ENCODE peak calls at places on chromosomes 6 and 20, in ten cellular contexts. T, Z, V, M, W, I, E, R, C and B are unnamed samples.

GRCh38 chr20:8331740-8332412 is 199.8 kb downstream of the PLCB1 start:
- DNase-seq in T (no peak), Z (peak; percentile 21), V (no peak), M (peak; percentile 81), W (no peak), I (peak; percentile 9), E (peak; percentile 76), R (peak; percentile 86), C (peak; percentile 56), B (peak; percentile 83)

GRCh38 chr6:118401325-118401998 is 146.6 kb upstream of the PLN start:
- DNase-seq in T (no peak), Z (no peak), V (no peak), M (no peak), W (no peak), I (no peak), E (no peak), R (no peak), C (no peak), B (no peak)

GRCh38 chr6:122770835-122771601 is 8.5 kb upstream of the FABP7 start:
- DNase-seq in T (no peak), Z (no peak), V (no peak), M (no peak), W (no peak), I (no peak), E (no peak), R (peak; percentile 44), C (no peak), B (no peak)

GRCh38 chr6:167153523-167153959 is 4.2 kb downstream of the GPR31 start:
- DNase-seq in T (no peak), Z (no peak), V (no peak), M (peak; percentile 51), W (no peak), I (no peak), E (peak; percentile 5), R (peak; percentile 6), C (no peak), B (no peak)

GRCh38 chr6:104591573-104592334 is 268.0 kb downstream of the HACE1 start:
- DNase-seq in T (no peak), Z (no peak), V (no peak), M (peak; percentile 72), W (no peak), I (no peak), E (no peak), R (peak; percentile 59), C (peak; percentile 56), B (no peak)

GRCh38 chr6:22544469-22544868 is 24.9 kb upstream of the HDGFL1 start:
- DNase-seq in T (no peak), Z (no peak), V (no peak), M (no peak), W (no peak), I (no peak), E (no peak), R (no peak), C (no peak), B (no peak)

GRCh38 chr6:5337573-5337972 is 76.3 kb downstream of the FARS2 start:
- DNase-seq in T (no peak), Z (no peak), V (no peak), M (peak; percentile 53), W (no peak), I (no peak), E (peak; percentile 33), R (no peak), C (peak; percentile 11), B (no peak)

GRCh38 chr20:37669062-37669772 is 24.6 kb upstream of the CTNNBL1 start:
- DNase-seq in T (no peak), Z (no peak), V (no peak), M (no peak), W (no peak), I (no peak), E (no peak), R (peak; percentile 24), C (no peak), B (no peak)

GRCh38 chr20:56636701-56637100 is 7.6 kb downstream of the TFAP2C start:
- DNase-seq in T (no peak), Z (no peak), V (no peak), M (no peak), W (no peak), I (no peak), E (no peak), R (peak; percentile 25), C (no peak), B (peak; percentile 84)

GRCh38 chr20:62751551-62752150 is 43.0 kb downstream of the NTSR1 start:
- DNase-seq in T (peak; percentile 30), Z (no peak), V (peak; percentile 83), M (no peak), W (no peak), I (no peak), E (no peak), R (no peak), C (no peak), B (no peak)

GRCh38 chr6:138945354-138945753 is 42.7 kb downstream of the REPS1 start:
- DNase-seq in T (no peak), Z (no peak), V (no peak), M (no peak), W (no peak), I (no peak), E (no peak), R (no peak), C (peak; percentile 18), B (no peak)

GRCh38 chr20:62925420-62926228 is 681 bp downstream of the DIDO1 start:
- DNase-seq in T (no peak), Z (no peak), V (peak; percentile 84), M (peak; percentile 19), W (peak; percentile 49), I (no peak), E (peak; percentile 16), R (peak; percentile 31), C (peak; percentile 44), B (no peak)

DNA sequence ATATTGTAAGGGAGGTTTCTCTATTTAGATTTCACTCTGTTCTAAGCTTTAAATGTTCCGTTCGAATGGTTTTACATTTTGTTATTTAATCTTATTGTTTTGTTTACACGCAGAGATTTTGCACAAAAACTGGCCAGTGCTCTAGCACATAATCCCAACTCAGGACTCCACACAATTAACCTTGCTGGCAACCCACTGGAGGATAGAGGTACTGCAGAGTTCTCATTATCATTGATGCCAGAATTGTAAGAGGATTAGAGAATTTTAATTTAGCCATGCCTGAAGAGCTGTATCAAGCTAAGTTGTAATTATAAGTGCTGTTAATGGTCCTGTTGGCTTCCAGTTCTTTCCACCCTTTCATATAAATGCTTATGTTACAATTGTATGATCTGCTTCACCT is 179.7 kb upstream of the SCGN start:
- DNase-seq in T (no peak), Z (no peak), V (no peak), M (no peak), W (no peak), I (no peak), E (no peak), R (peak; percentile 16), C (peak; percentile 37), B (peak; percentile 18)
- TF ChIP-seq CTCF in T (no peak), Z (peak; percentile 34), V (no peak), M (peak; percentile 30), W (no peak), I (no peak), E (peak; percentile 11), R (no peak), C (peak; percentile 39), B (peak; percentile 6)

GRCh38 chr6:32096394-32097258 is 12.5 kb downstream of the TNXB start:
- DNase-seq in T (no peak), Z (no peak), V (no peak), M (no peak), W (no peak), I (no peak), E (no peak), R (no peak), C (no peak), B (no peak)

GRCh38 chr6:32092760-32093497 is 16.2 kb downstream of the TNXB start:
- DNase-seq in T (no peak), Z (peak; percentile 74), V (no peak), M (peak; percentile 89), W (peak; percentile 48), I (peak; percentile 56), E (peak; percentile 84), R (no peak), C (no peak), B (peak; percentile 64)

GRCh38 chr6:32096087-32096393 is 13.1 kb downstream of the TNXB start:
- DNase-seq in T (no peak), Z (no peak), V (no peak), M (no peak), W (no peak), I (no peak), E (no peak), R (no peak), C (no peak), B (no peak)

GRCh38 chr6:32095338-32096086 is 13.6 kb downstream of the TNXB start:
- DNase-seq in T (no peak), Z (no peak), V (no peak), M (no peak), W (no peak), I (no peak), E (no peak), R (no peak), C (no peak), B (no peak)
- TF ChIP-seq CTCF in T (no peak), Z (peak; percentile 12), V (peak; percentile 13), M (peak; percentile 3), W (no peak), I (no peak), E (no peak), R (no peak), C (no peak), B (no peak)

DNA sequence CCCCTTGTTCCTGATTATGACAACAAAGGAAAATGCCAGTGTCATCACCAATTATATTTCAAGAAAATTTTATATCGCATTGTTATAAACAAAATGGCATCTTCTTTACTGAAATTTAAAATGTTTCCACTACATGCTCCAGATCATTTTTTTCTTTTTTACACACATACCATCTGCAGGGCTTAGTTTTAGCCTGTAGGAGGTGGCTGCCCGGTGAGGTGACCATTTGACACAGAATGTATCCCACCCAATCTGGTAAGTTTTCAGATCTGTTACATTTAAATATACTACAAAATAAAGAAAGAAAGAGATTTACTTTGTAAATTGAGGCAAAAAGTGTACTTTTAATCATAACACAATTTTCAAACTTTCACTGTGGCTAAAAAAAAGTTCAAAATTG is 81.8 kb downstream of the COL12A1 start:
- DNase-seq in T (no peak), Z (no peak), V (no peak), M (no peak), W (no peak), I (no peak), E (no peak), R (no peak), C (no peak), B (no peak)
- TF ChIP-seq CTCF in T (no peak), Z (no peak), V (no peak), M (no peak), W (no peak), I (no peak), E (no peak), R (no peak), C (no peak), B (no peak)

DNA sequence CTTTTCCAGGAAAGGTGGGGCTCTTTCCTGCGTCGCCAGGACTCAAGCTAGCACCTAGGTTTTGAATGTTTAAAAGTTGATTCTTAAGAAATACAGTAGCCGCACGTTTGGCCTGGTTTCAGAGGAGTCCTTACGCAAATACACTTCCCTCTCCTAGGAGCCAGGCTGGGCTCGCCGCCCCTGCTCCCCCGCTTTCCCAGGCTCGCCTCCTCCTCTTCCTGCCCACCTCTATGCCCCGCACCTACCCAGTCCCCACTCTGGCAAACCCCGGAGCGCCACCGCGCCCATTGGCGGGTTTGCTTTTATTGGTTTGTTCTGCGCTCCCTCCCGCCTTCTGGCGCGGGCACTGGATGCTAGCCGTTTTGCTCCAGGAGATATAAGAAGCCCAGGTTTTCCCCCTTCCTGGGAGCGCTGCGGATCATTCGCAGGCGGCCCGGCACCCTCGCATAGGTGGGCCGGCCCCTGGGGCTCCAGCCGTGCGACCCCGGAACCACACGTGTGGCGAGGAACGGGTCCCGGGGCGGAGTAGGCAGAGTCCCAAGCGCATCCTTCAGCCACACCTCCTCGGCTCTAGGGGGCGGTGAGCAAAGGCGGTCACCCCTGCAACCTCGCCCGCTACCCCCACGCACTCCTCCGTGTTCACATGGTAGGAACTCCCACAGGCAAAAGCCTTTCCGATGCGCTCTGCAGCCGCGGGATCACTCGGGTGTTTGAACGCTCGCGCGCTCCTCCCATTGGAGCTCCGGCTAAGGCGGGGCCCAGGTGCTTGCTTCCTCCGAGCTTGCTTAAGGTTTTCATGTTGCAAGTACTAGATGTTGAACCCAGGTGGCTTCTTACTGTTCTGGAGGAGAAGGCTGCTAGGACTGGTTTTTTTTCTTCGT is 119.0 kb downstream of the RTN4IP1 start:
- DNase-seq in T (peak; percentile 89), Z (no peak), V (peak; percentile 90), M (peak; percentile 47), W (peak; percentile 62), I (peak; percentile 53), E (no peak), R (peak; percentile 95), C (peak; percentile 58), B (no peak)
- TF ChIP-seq CTCF in T (no peak), Z (no peak), V (peak; percentile 32), M (no peak), W (no peak), I (no peak), E (no peak), R (no peak), C (no peak), B (no peak)